ENCODE peak calls at places on chromosomes 6 and 20, in five cellular contexts. Q is H1, R is IMR-90, K is HepG2, N is A549. U is an unnamed sample.

GRCh38 chr20:32743237-32744112 is at the start of gene COMMD7:
- DNase-seq in N (peak), Q (no peak), K (peak), R (peak), U (peak)

GRCh38 chr6:5634525-5634924 is 372.2 kb downstream of the NRN1 start:
- DNase-seq in K (no peak), Q (no peak), N (no peak), R (peak), U (no peak)

GRCh38 chr6:21767891-21768659 is 174.5 kb downstream of the SOX4 start:
- DNase-seq in Q (no peak), K (no peak), N (no peak), R (peak), U (no peak)

GRCh38 chr20:45308078-45308778 is at the start of gene MATN4:
- DNase-seq in K (no peak), Q (no peak), N (no peak), R (no peak), U (no peak)

GRCh38 chr6:161436106-161436876 is 162.4 kb upstream of the AGPAT4 start:
- DNase-seq in R (no peak), K (no peak), N (no peak), Q (no peak), U (no peak)

GRCh38 chr6:65701325-65701724 is 5.7 kb downstream of the EYS start:
- DNase-seq in K (no peak), N (no peak), Q (no peak), R (no peak), U (no peak)

GRCh38 chr6:152698692-152699091 is 995 bp downstream of the MYCT1 start:
- DNase-seq in N (no peak), K (no peak), R (no peak), Q (no peak), U (no peak)

GRCh38 chr6:111808493-111808892 is 64.8 kb downstream of the FYN start:
- DNase-seq in Q (no peak), R (no peak), K (no peak), N (no peak), U (no peak)

GRCh38 chr6:3410385-3411360 is 46.2 kb downstream of the SLC22A23 start:
- DNase-seq in Q (no peak), R (peak), N (peak), K (peak), U (peak)

GRCh38 chr6:82270791-82271392 is 23.3 kb upstream of the IBTK start:
- DNase-seq in Q (no peak), K (peak), R (peak), N (peak), U (peak)

GRCh38 chr6:132161283-132161682 is 210.1 kb upstream of the CCN2 start:
- DNase-seq in K (peak), R (peak), Q (no peak), N (peak), U (no peak)

GRCh38 chr20:47432251-47433210 is 69.2 kb upstream of the NCOA3 start:
- DNase-seq in R (peak), K (peak), Q (no peak), N (peak), U (no peak)

GRCh38 chr6:15025416-15025815 is 220.5 kb upstream of the JARID2 start:
- DNase-seq in Q (no peak), K (no peak), N (no peak), R (no peak), U (no peak)

DNA sequence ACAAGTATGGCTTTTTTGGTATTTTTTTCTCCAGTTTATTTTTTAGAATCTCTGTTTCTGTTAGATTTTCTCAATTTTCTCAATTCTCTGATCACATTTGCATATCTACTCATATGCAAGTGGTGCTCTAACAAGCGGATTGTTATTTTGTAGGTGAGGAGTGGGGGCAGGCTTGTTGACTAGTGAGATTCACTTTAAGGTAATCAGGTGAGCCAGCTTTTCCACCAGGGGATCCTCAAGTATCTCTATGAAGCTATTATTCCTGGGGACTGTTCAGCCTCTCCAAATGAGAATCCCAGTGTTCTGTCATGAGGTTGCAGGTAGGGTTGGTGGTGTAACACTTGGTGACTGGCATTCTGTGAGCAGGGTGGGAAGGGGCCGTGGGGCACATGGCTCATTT is 274.3 kb upstream of the FERMT1 start:
- DNase-seq in K (no peak), N (no peak), Q (no peak), R (no peak), U (no peak)
- TF ChIP-seq MAFK in K (no peak), N (no peak), Q (no peak), R (no peak), U (no peak)

GRCh38 chr20:38731738-38732113 is 7.4 kb downstream of the SLC32A1 start:
- DNase-seq in K (no peak), Q (no peak), R (no peak), N (no peak), U (no peak)
- TF ChIP-seq MAFK in K (no peak), Q (no peak), R (no peak), N (no peak), U (no peak)

GRCh38 chr6:114087496-114087895 is 116.5 kb upstream of the HDAC2 start:
- DNase-seq in N (no peak), Q (no peak), K (no peak), R (peak), U (no peak)
- TF ChIP-seq MAFK in N (peak), Q (peak), K (peak), R (peak), U (peak)

DNA sequence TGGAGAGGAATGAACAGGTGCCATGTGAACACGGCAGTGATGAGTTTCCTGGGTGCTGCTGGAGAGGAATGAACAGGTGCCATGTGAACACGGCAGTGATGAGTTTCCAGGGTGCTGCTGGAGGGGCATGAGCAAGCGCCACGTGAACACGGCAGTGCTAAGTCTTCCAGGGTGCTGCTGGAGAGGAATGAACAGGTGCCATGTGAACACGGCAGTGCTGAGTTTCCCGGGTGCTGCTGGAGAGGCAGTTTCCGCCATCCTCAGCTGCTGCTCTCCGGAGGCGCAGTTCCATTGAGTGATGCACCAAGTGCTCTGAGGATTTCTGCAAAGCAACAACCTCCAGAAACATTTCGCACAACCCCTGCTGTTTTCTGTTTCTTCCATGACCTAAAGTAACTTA is 155.3 kb downstream of the SMOC2 start:
- DNase-seq in R (no peak), Q (no peak), K (no peak), N (no peak), U (no peak)
- TF ChIP-seq MAFK in R (no peak), Q (no peak), K (no peak), N (no peak), U (no peak)

DNA sequence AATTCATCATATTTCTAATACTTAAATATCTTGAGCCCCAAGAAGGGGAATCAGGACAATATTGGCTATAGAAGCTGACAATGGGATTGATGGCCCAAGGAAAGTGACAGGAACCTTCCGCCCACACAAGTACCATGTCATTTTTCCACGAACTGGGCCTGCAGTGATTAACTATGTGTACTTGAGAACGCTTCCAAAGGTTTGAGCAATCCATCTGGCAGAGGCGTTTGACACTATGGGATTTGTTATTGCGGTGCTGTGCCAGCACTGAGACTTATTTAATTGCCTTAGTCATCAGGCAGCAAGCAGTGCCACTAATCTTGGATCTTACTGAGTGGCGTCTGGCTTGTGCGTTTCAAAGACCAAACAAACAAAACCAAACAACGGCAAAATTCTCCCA is 135.6 kb upstream of the UST start:
- DNase-seq in N (no peak), K (no peak), Q (no peak), R (no peak), U (no peak)
- TF ChIP-seq MAFK in N (no peak), K (no peak), Q (no peak), R (no peak), U (no peak)

GRCh38 chr20:50248104-50248631 is 57.5 kb downstream of the CEBPB start:
- DNase-seq in N (no peak), K (no peak), Q (no peak), R (peak), U (peak)
- TF ChIP-seq MAFK in N (no peak), K (no peak), Q (no peak), R (no peak), U (no peak)

DNA sequence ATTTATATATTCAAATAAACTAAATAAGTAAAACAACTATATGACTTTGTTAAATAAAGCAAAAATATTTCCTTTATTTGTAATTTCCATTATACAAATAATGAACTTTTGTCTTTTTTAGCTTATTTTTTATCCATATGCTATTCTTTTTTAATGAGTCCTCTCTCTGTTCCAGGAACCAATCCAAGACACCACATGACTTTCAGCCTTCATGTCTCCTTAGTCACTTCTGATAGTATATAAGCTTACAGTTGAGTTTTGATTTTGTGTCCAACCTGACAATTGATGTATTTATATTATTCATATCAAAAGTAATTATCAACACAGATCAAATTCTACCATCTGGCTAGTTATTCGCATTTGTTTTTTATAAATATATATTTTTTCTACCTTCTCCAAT is 582.3 kb upstream of the GJE1 start:
- DNase-seq in N (no peak), R (peak), K (no peak), Q (no peak), U (no peak)
- TF ChIP-seq MAFK in N (no peak), R (no peak), K (no peak), Q (no peak), U (no peak)

GRCh38 chr20:63977392-63978276 is 1.8 kb downstream of the SAMD10 start:
- DNase-seq in N (peak), R (peak), Q (no peak), K (peak), U (peak)
- TF ChIP-seq MAFK in N (no peak), R (no peak), Q (no peak), K (no peak), U (no peak)

DNA sequence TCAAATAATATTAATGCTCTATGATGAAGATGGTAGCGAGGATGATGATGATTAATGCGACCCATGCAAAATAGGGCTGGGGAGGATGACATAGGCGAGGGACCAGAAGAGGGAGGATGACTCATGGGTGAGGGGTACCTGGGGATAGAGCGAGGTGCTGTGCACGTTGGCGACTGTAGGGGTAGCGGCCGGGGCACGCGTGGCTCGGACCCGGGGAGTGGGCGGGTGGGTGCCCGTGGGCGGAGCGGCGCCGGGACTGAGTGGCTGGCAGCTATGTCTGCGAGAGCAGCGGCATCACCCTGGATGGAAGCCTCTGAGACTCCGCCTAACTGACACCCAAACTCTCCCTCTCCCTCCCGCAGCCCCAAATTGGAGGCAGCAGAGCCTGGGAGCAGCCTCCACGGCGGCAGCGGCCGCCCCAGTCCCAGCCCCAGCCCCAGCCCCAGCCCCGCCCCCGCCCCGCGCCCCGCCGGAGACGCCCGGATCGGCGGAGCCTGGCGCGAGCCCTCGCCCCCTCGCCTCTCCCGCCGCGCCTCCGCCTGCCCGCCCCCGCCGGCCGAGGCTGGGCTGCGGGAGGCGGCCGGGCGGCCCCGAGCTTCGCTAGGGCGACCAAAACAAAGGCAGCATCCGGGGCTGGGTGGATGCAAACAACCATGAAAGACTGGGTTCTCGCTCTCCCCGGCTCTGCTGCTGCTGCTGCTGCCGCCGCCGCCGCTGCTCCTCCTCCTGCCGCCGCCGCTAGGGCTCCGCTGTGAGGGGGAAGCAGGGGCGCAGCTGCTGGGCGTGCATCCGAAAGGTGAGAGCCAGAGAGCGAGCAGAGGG is at the start of gene RIMS1:
- DNase-seq in Q (no peak), R (no peak), K (no peak), N (peak), U (no peak)
- TF ChIP-seq MAFK in Q (no peak), R (no peak), K (no peak), N (no peak), U (no peak)

GRCh38 chr6:8334113-8334512 is 101.2 kb downstream of the SLC35B3 start:
- DNase-seq in N (no peak), R (no peak), K (no peak), Q (no peak), U (no peak)

GRCh38 chr6:8335371-8335770 is 100.0 kb downstream of the SLC35B3 start:
- DNase-seq in N (no peak), K (no peak), Q (no peak), R (no peak), U (no peak)

GRCh38 chr6:8329592-8329991 is 105.8 kb downstream of the SLC35B3 start:
- DNase-seq in K (no peak), N (no peak), Q (no peak), R (no peak), U (no peak)
- TF ChIP-seq MAFK in K (no peak), N (no peak), Q (no peak), R (no peak), U (no peak)

U was measured in K562.